ENCODE peak calls at places on chromosome 5, in ten cellular contexts. X is NCI-H524 treated with DMSO at 0.1 percent for 48 hours; L is activated CD8-positive, alpha-beta memory T cell treated with anti-CD3 and anti-CD28 coated beads for 1 hour; Q is omental fat pad; W is GM06990; Y is T-helper 17 cell; E is A673; B is Right ventricle myocardium superior; V is A549; G is astrocyte of the spinal cord. F is an unnamed sample.

GRCh38 chr5:132822650-132823480 is 7.6 kb downstream of the SHROOM1 start:
- DNase-seq in Y (no peak), B (no peak), W (peak; percentile 48), L (no peak), G (peak; percentile 48), E (no peak), V (no peak), Q (no peak), X (no peak), F (no peak)

GRCh38 chr5:178524093-178524882 is 65.9 kb downstream of the COL23A1 start:
- DNase-seq in V (no peak), G (no peak), W (no peak), E (no peak), Q (no peak), L (no peak), B (no peak), X (no peak), Y (no peak), F (no peak)

GRCh38 chr5:58918015-58918729 is 335.3 kb downstream of the RAB3C start:
- DNase-seq in E (no peak), B (no peak), V (no peak), Y (no peak), L (no peak), W (no peak), G (no peak), X (no peak), Q (no peak), F (no peak)

GRCh38 chr5:10291736-10292135 is 16.0 kb downstream of the CMBL start:
- DNase-seq in B (no peak), X (no peak), L (no peak), Q (no peak), G (no peak), V (no peak), W (no peak), E (peak; percentile 56), Y (no peak), F (no peak)

GRCh38 chr5:72363146-72363802 is 43.1 kb downstream of the PTCD2 start:
- DNase-seq in V (no peak), L (no peak), B (no peak), Y (no peak), E (peak; percentile 52), W (no peak), G (peak; percentile 84), Q (no peak), X (no peak), F (peak; percentile 76)

GRCh38 chr5:80408976-80409926 is 1.4 kb downstream of the ZFYVE16 start:
- DNase-seq in G (peak; percentile 34), W (no peak), X (no peak), E (peak; percentile 19), Q (no peak), L (no peak), B (no peak), Y (no peak), V (no peak), F (no peak)

GRCh38 chr5:126234563-126235195 is 188.5 kb upstream of the GRAMD2B start:
- DNase-seq in E (peak; percentile 47), V (peak; percentile 11), B (no peak), Y (no peak), X (no peak), W (no peak), G (peak; percentile 28), L (no peak), Q (no peak), F (peak; percentile 60)

GRCh38 chr5:80860934-80861613 is 99.1 kb upstream of the RASGRF2 start:
- DNase-seq in E (no peak), V (no peak), X (no peak), W (no peak), Q (no peak), L (no peak), G (peak; percentile 29), B (no peak), Y (no peak), F (no peak)

GRCh38 chr5:142685418-142686209 is at the start of gene FGF1:
- DNase-seq in Y (no peak), W (no peak), E (peak; percentile 57), G (peak; percentile 76), Q (no peak), X (no peak), V (no peak), L (no peak), B (peak; percentile 77), F (no peak)

GRCh38 chr5:31481531-31481930 is 50.4 kb downstream of the DROSHA start:
- DNase-seq in B (no peak), X (no peak), L (no peak), Q (no peak), G (no peak), V (no peak), Y (no peak), W (no peak), E (no peak), F (no peak)

GRCh38 chr5:53934126-53934856 is 373.9 kb downstream of the NDUFS4 start:
- DNase-seq in W (no peak), B (no peak), Y (no peak), G (peak; percentile 21), E (no peak), V (no peak), X (no peak), Q (no peak), L (no peak), F (peak; percentile 26)

GRCh38 chr5:77906806-77907205 is 130.7 kb upstream of the TBCA start:
- DNase-seq in L (no peak), Y (no peak), Q (no peak), B (no peak), X (no peak), E (no peak), V (no peak), W (no peak), G (no peak), F (peak; percentile 25)

GRCh38 chr5:142478116-142478515 is 153.3 kb upstream of the SPRY4 start:
- DNase-seq in Y (no peak), E (no peak), W (no peak), G (no peak), V (no peak), L (no peak), X (peak; percentile 71), B (no peak), Q (no peak), F (no peak)

GRCh38 chr5:117204404-117204803 is 629.8 kb upstream of the SEMA6A start:
- DNase-seq in B (no peak), Y (no peak), X (no peak), L (no peak), E (no peak), V (no peak), Q (no peak), W (no peak), G (no peak), F (no peak)

GRCh38 chr5:75616961-75617660 is 5.9 kb downstream of the ANKDD1B start:
- DNase-seq in L (no peak), Q (no peak), Y (no peak), V (no peak), E (no peak), X (no peak), B (no peak), G (no peak), W (no peak), F (no peak)

GRCh38 chr5:132458226-132458560 is 32.4 kb downstream of the IRF1 start:
- DNase-seq in V (no peak), E (no peak), W (no peak), L (no peak), X (no peak), Q (no peak), G (peak; percentile 72), B (no peak), Y (no peak), F (peak; percentile 27)

GRCh38 chr5:71719092-71719964 is at the start of gene CARTPT:
- DNase-seq in G (peak; percentile 16), X (no peak), E (peak; percentile 38), B (no peak), L (no peak), V (no peak), Q (no peak), W (no peak), Y (no peak), F (no peak)

GRCh38 chr5:180803181-180804128 is 849 bp upstream of the MGAT1 start:
- DNase-seq in Q (no peak), V (no peak), Y (peak; percentile 71), W (peak; percentile 91), E (peak; percentile 21), B (peak; percentile 88), G (peak; percentile 43), L (peak; percentile 53), X (no peak), F (no peak)

GRCh38 chr5:126468091-126468490 is 44.9 kb downstream of the GRAMD2B start:
- DNase-seq in G (no peak), X (no peak), V (no peak), W (no peak), Y (no peak), E (no peak), L (no peak), B (no peak), Q (no peak), F (no peak)

GRCh38 chr5:71586052-71586940 is 844 bp upstream of the MCCC2 start:
- DNase-seq in B (no peak), W (no peak), G (no peak), L (no peak), E (no peak), X (no peak), V (no peak), Q (no peak), Y (no peak), F (no peak)

GRCh38 chr5:116509483-116510244 is 65.0 kb downstream of the SEMA6A start:
- DNase-seq in Q (no peak), B (no peak), V (no peak), W (no peak), E (no peak), G (no peak), Y (no peak), X (no peak), L (no peak), F (no peak)

GRCh38 chr5:118042076-118042475 is 946.3 kb downstream of the DTWD2 start:
- DNase-seq in B (no peak), V (no peak), L (no peak), X (no peak), Q (no peak), G (no peak), E (no peak), W (no peak), Y (no peak), F (no peak)

GRCh38 chr5:107487056-107487461 is 183.7 kb downstream of the EFNA5 start:
- DNase-seq in B (no peak), Q (no peak), Y (no peak), V (no peak), G (no peak), W (no peak), X (no peak), E (no peak), L (no peak), F (no peak)

GRCh38 chr5:60492958-60493357 is 207.0 kb downstream of the DEPDC1B start:
- DNase-seq in X (no peak), Q (no peak), E (no peak), Y (no peak), G (no peak), V (peak; percentile 53), W (no peak), B (no peak), L (no peak), F (peak; percentile 71)

GRCh38 chr5:84274585-84275468 is 109.9 kb downstream of the EDIL3 start:
- DNase-seq in G (peak; percentile 47), Q (no peak), B (no peak), L (no peak), W (no peak), V (peak; percentile 14), E (peak; percentile 47), Y (no peak), X (peak; percentile 3), F (peak; percentile 60)

GRCh38 chr5:92944903-92945629 is 636.0 kb downstream of the NR2F1-AS1 start:
- DNase-seq in L (no peak), E (no peak), V (no peak), Y (no peak), W (no peak), Q (no peak), B (no peak), X (no peak), G (peak; percentile 89), F (peak; percentile 92)

GRCh38 chr5:16593013-16593412 is 23.8 kb downstream of the RETREG1 start:
- DNase-seq in W (no peak), X (no peak), Y (no peak), Q (peak; percentile 38), E (no peak), L (no peak), G (peak; percentile 73), V (no peak), B (no peak), F (peak; percentile 30)

GRCh38 chr5:41796061-41796460 is 74.2 kb downstream of the OXCT1 start:
- DNase-seq in E (no peak), W (no peak), Y (no peak), G (peak; percentile 39), B (no peak), X (no peak), L (no peak), V (no peak), Q (no peak), F (no peak)

F was measured in PC-3.